ENCODE peak calls at places on chromosomes 6 and 20, in five cellular contexts. S is OCI-LY7, C is tibial nerve, T is fibroblast of lung, V is cardiac muscle cell. M is an unnamed sample. For H3K4me1, the result is how much of the 10 kb centered on the place peaks cover.

GRCh38 chr20:59134182-59134581 is 29.4 kb upstream of the ZNF831 start:
- DNase-seq in V (no peak), C (no peak), S (no peak), T (no peak), M (no peak)

GRCh38 chr6:132400641-132401119 is 595 bp downstream of the MOXD1 start:
- DNase-seq in T (no peak), C (no peak), S (no peak), V (no peak), M (peak)

GRCh38 chr6:150346346-150346745 is 22.5 kb upstream of the IYD start:
- DNase-seq in C (no peak), V (peak), T (peak), S (no peak), M (peak)

GRCh38 chr20:3803854-3804253 is 7.7 kb downstream of the CDC25B start:
- DNase-seq in S (no peak), C (no peak), V (no peak), T (no peak), M (no peak)

GRCh38 chr20:38272961-38273360 is 12.4 kb upstream of the KIAA1755 start:
- DNase-seq in V (peak), T (peak), C (no peak), S (no peak), M (no peak)

GRCh38 chr6:167501831-167502385 is 177.0 kb downstream of the TTLL2 start:
- DNase-seq in V (peak), S (no peak), C (no peak), T (no peak), M (peak)

GRCh38 chr20:3237011-3237957 is 1.7 kb downstream of the SLC4A11 start:
- DNase-seq in C (no peak), V (no peak), S (no peak), T (no peak), M (no peak)

GRCh38 chr6:132746049-132746448 is 11.7 kb downstream of the VNN2 start:
- DNase-seq in V (no peak), T (no peak), C (no peak), S (no peak), M (no peak)

GRCh38 chr6:90045535-90045934 is 151.3 kb downstream of the GJA10 start:
- DNase-seq in T (peak), V (no peak), C (no peak), S (no peak), M (no peak)

GRCh38 chr6:168091381-168092264 is 12.6 kb upstream of the FRMD1 start:
- DNase-seq in T (no peak), C (no peak), S (no peak), V (no peak), M (no peak)

GRCh38 chr6:31558318-31558625 is 10.9 kb downstream of the NFKBIL1 start:
- DNase-seq in T (no peak), S (no peak), C (no peak), V (no peak), M (no peak)

GRCh38 chr20:21099653-21100589 is 6.2 kb downstream of the LINC00237 start:
- DNase-seq in C (no peak), V (peak), S (peak), T (no peak), M (peak)

GRCh38 chr6:38155144-38155543 is 335.6 kb downstream of the ZFAND3 start:
- DNase-seq in C (no peak), T (no peak), V (peak), S (no peak), M (no peak)

GRCh38 chr6:167163476-167164011 is 5.8 kb upstream of the GPR31 start:
- DNase-seq in V (no peak), S (no peak), C (no peak), T (no peak), M (no peak)

GRCh38 chr20:51366155-51366886 is 176.2 kb downstream of the NFATC2 start:
- DNase-seq in V (peak), S (no peak), T (peak), C (peak), M (no peak)

GRCh38 chr6:2077826-2078225 is 167.6 kb downstream of the GMDS start:
- DNase-seq in S (no peak), C (no peak), T (no peak), V (no peak), M (no peak)

GRCh38 chr6:31356216-31356945 is 598 bp downstream of the HLA-B start:
- DNase-seq in V (peak), T (peak), S (peak), C (peak), M (peak)

GRCh38 chr6:119308994-119309657 is 40.4 kb downstream of the MAN1A1 start:
- DNase-seq in T (no peak), S (no peak), V (no peak), C (no peak), M (no peak)

GRCh38 chr6:148770408-148771211 is 23.8 kb downstream of the UST start:
- DNase-seq in C (no peak), T (no peak), S (no peak), V (no peak), M (no peak)

GRCh38 chr6:35242906-35243305 is 16.6 kb upstream of the ZNF76 start:
- DNase-seq in S (no peak), T (no peak), C (no peak), V (no peak), M (no peak)

GRCh38 chr6:132768051-132768517 is 10.4 kb upstream of the VNN2 start:
- DNase-seq in T (no peak), S (peak), C (peak), V (peak), M (peak)

GRCh38 chr6:1770435-1770843 is 160.7 kb downstream of the FOXC1 start:
- DNase-seq in C (no peak), S (no peak), V (no peak), T (peak), M (no peak)

GRCh38 chr6:52553719-52554118 is 23.1 kb downstream of the TRAM2 start:
- DNase-seq in C (no peak), V (no peak), T (no peak), S (no peak), M (no peak)

GRCh38 chr6:158560787-158561246 is 926 bp downstream of the TMEM181 start:
- DNase-seq in V (no peak), C (no peak), T (peak), S (peak), M (peak)

GRCh38 chr20:50237349-50237748 is 46.7 kb downstream of the CEBPB start:
- DNase-seq in T (no peak), S (no peak), C (no peak), V (no peak), M (no peak)

GRCh38 chr6:41161380-41161779 is 1.5 kb downstream of the TREM2 start:
- DNase-seq in V (no peak), T (no peak), C (no peak), S (no peak), M (no peak)

GRCh38 chr20:43322851-43323250 is 133.1 kb upstream of the PTPRT start:
- DNase-seq in C (no peak), S (no peak), T (no peak), V (peak), M (no peak)

GRCh38 chr6:158416841-158417759 is 104.8 kb downstream of the TULP4 start:
- DNase-seq in T (peak), V (no peak), S (no peak), C (no peak), M (no peak)

GRCh38 chr6:99471638-99472037 is 43.6 kb downstream of the USP45 start:
- DNase-seq in T (no peak), S (no peak), C (no peak), V (no peak), M (no peak)

GRCh38 chr20:53124803-53125202 is 152.6 kb downstream of the TSHZ2 start:
- DNase-seq in C (no peak), S (no peak), T (no peak), V (no peak), M (no peak)

DNA sequence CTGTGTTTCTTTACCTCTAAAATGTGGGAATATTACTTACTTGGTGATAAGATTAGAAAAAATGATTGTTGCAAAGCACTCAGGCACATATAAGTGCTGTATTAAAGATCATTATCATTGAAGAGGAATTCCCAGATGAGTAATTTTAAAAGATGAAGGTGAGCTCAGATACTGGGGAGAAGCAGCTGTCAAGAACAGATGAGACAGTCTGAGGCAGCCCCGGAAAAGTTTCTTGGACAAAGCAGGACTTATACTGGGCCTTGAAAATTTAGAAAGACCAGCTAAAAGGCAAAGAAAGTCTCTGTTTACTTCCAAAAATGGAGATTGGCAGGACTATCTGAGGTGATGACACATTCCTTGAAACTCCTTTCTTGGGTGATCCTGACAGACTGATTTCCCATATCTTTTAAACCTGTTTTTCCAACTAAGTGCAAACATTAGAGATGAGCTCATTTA is 93.8 kb upstream of the MARCKS start:
- DNase-seq in S (no peak), T (peak), C (no peak), V (no peak), M (no peak)
- H3K27ac ChIP-seq in S (no peak), T (no peak), C (no peak), V (no peak), M (no peak)

DNA sequence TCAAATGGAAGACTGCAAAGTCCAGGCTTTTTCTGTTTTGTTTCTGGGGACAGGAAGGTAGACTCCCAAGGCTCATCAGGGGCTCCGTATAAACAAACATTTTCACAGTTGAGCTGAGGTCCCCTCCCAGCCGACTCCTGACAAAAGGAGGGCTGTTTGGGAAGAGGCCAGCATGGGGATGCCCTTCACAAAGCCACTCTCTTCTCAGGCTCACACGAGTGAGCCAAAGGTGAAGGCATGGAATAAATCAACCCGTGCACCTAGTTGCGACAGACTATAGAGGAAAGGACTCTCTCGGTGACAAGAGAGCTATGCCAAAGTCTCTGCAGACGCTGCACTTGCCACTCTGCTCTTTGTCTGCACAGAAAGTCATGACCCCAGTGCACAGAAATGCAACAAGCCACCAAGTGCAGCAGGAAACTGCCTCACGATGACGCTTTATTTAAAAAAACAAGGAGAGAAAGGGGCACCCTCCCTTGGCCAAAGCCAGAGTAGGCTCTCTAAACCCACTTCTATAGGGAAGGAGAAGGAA is 21.1 kb downstream of the JAG1 start:
- DNase-seq in S (no peak), V (no peak), C (no peak), T (no peak), M (no peak)
- H3K4me1 ChIP-seq in S (under half), V (half or more), C (under half), T (under half), M (under half)

GRCh38 chr6:121451250-121451649 is 15.8 kb downstream of the GJA1 start:
- DNase-seq in S (no peak), T (no peak), V (no peak), C (no peak), M (no peak)

GRCh38 chr6:121450242-121450641 is 14.8 kb downstream of the GJA1 start:
- DNase-seq in T (no peak), S (no peak), C (no peak), V (no peak), M (no peak)

GRCh38 chr6:121443953-121444590 is 8.6 kb downstream of the GJA1 start:
- DNase-seq in S (no peak), C (no peak), T (peak), V (peak), M (no peak)

GRCh38 chr6:121453191-121453590 is 17.7 kb downstream of the GJA1 start:
- DNase-seq in C (no peak), T (no peak), V (no peak), S (no peak), M (no peak)

GRCh38 chr6:121449331-121449730 is 13.9 kb downstream of the GJA1 start:
- DNase-seq in V (no peak), C (no peak), S (no peak), T (no peak), M (no peak)
- TF ChIP-seq CTCF in V (no peak), C (no peak), S (no peak), T (no peak), M (no peak)

GRCh38 chr20:22775671-22776139 is 191.3 kb upstream of the FOXA2 start:
- DNase-seq in C (no peak), V (peak), T (peak), S (no peak), M (no peak)
- H3K27ac ChIP-seq in C (no peak), V (no peak), T (no peak), S (no peak), M (no peak)

GRCh38 chr20:19812696-19813095 is 54.6 kb downstream of the RIN2 start:
- DNase-seq in T (no peak), C (no peak), V (no peak), S (no peak), M (no peak)

GRCh38 chr20:19812056-19812455 is 54.0 kb downstream of the RIN2 start:
- DNase-seq in S (no peak), C (no peak), V (no peak), T (peak), M (no peak)

GRCh38 chr20:19813839-19814238 is 55.8 kb downstream of the RIN2 start:
- DNase-seq in T (peak), V (no peak), S (no peak), C (no peak), M (no peak)

GRCh38 chr20:19809487-19809886 is 51.4 kb downstream of the RIN2 start:
- DNase-seq in V (no peak), C (no peak), T (no peak), S (no peak), M (no peak)

GRCh38 chr20:19811231-19811630 is 53.2 kb downstream of the RIN2 start:
- DNase-seq in V (no peak), T (no peak), C (no peak), S (no peak), M (no peak)
- H3K4me1 ChIP-seq in V (under half), T (under half), C (under half), S (under half), M (under half)

GRCh38 chr20:63857751-63858392 is 3.4 kb upstream of the ABHD16B start:
- DNase-seq in V (peak), S (no peak), T (no peak), C (no peak), M (no peak)

GRCh38 chr20:63860325-63861051 is 810 bp upstream of the ABHD16B start:
- DNase-seq in V (no peak), T (no peak), S (no peak), C (no peak), M (no peak)

GRCh38 chr20:63859166-63859699 is 2.1 kb upstream of the ABHD16B start:
- DNase-seq in S (no peak), C (no peak), T (no peak), V (no peak), M (no peak)

GRCh38 chr20:63856111-63856511 is 5.2 kb upstream of the ABHD16B start:
- DNase-seq in V (no peak), S (no peak), C (no peak), T (no peak), M (no peak)

GRCh38 chr20:63858393-63859165 is 2.7 kb upstream of the ABHD16B start:
- DNase-seq in C (no peak), T (peak), V (peak), S (peak), M (no peak)
- TF ChIP-seq CTCF in C (no peak), T (peak), V (peak), S (no peak), M (no peak)

GRCh38 chr20:45433316-45433715 is 17.4 kb downstream of the PIGT start:
- DNase-seq in V (peak), T (peak), C (no peak), S (no peak), M (no peak)

GRCh38 chr20:45432294-45432693 is 16.4 kb downstream of the PIGT start:
- DNase-seq in T (no peak), V (no peak), C (no peak), S (peak), M (no peak)

GRCh38 chr20:45426621-45427020 is 10.7 kb downstream of the PIGT start:
- DNase-seq in T (no peak), V (no peak), S (no peak), C (no peak), M (no peak)

GRCh38 chr20:45427236-45428149 is 11.6 kb downstream of the PIGT start:
- DNase-seq in S (no peak), T (no peak), V (peak), C (no peak), M (no peak)

GRCh38 chr20:45429618-45430017 is 13.7 kb downstream of the PIGT start:
- DNase-seq in S (no peak), C (no peak), T (no peak), V (no peak), M (no peak)
- H3K27ac ChIP-seq in S (no peak), C (no peak), T (no peak), V (no peak), M (no peak)